ENCODE peak calls at places on chromosomes 2 and 18, in nine cellular contexts. E, Y, Q, I, C, N, G, H and D are unnamed samples.

GRCh38 chr2:233258211-233258610 is 6.7 kb downstream of the ATG16L1 start:
- DNase-seq in E (no peak), I (no peak), H (no peak), Y (no peak), N (no peak), C (no peak), Q (no peak), G (no peak), D (no peak)

GRCh38 chr2:196137271-196137670 is 34.1 kb downstream of the STK17B start:
- DNase-seq in Y (no peak), C (no peak), G (no peak), E (no peak), Q (peak), H (no peak), I (no peak), N (peak), D (no peak)

GRCh38 chr2:222336442-222336841 is 37.6 kb upstream of the PAX3 start:
- DNase-seq in Q (peak), H (no peak), I (no peak), G (no peak), C (no peak), E (no peak), Y (no peak), N (no peak), D (no peak)

GRCh38 chr2:176931588-176932563 is 280.7 kb upstream of the HNRNPA3 start:
- DNase-seq in Q (peak), H (peak), I (peak), C (peak), E (no peak), Y (no peak), N (peak), G (no peak), D (no peak)

GRCh38 chr2:152715854-152716428 is 1.3 kb downstream of the PRPF40A start:
- DNase-seq in N (no peak), G (no peak), H (peak), C (no peak), E (no peak), I (peak), Y (no peak), Q (peak), D (peak)

GRCh38 chr2:128392207-128392606 is 73.5 kb upstream of the HS6ST1 start:
- DNase-seq in E (no peak), H (no peak), N (no peak), C (no peak), Q (no peak), Y (no peak), I (no peak), G (no peak), D (no peak)

GRCh38 chr2:70525032-70525431 is 28.6 kb downstream of the TGFA start:
- DNase-seq in G (no peak), H (peak), E (peak), I (peak), C (no peak), N (no peak), Q (peak), Y (no peak), D (peak)

GRCh38 chr2:96962567-96963203 is 23.7 kb downstream of the FAM178B start:
- DNase-seq in H (no peak), N (no peak), E (no peak), Y (no peak), G (no peak), I (no peak), C (no peak), Q (no peak), D (no peak)

GRCh38 chr2:120483355-120483754 is 137.4 kb downstream of the INHBB start:
- DNase-seq in H (no peak), I (no peak), G (no peak), Y (no peak), C (no peak), N (no peak), E (peak), Q (no peak), D (no peak)

GRCh38 chr18:5197032-5197434 is at the start of gene AKAIN1:
- DNase-seq in H (peak), Q (no peak), Y (no peak), E (no peak), I (peak), G (peak), C (peak), N (peak), D (no peak)

GRCh38 chr18:68667121-68667520 is 47.8 kb downstream of the TMX3 start:
- DNase-seq in I (no peak), H (no peak), N (no peak), G (no peak), Q (no peak), Y (no peak), C (peak), E (no peak), D (no peak)

GRCh38 chr18:3877678-3878077 is 427.7 kb downstream of the TGIF1 start:
- DNase-seq in I (no peak), C (no peak), Q (peak), E (no peak), G (no peak), N (no peak), Y (no peak), H (no peak), D (no peak)

GRCh38 chr18:76348267-76349066 is 146.6 kb downstream of the ZNF516 start:
- DNase-seq in I (no peak), N (no peak), H (no peak), E (no peak), Q (peak), G (peak), C (no peak), Y (no peak), D (no peak)

GRCh38 chr2:238973038-238973772 is 125.3 kb downstream of the TWIST2 start:
- DNase-seq in H (no peak), Y (no peak), G (no peak), I (no peak), N (peak), C (peak), E (no peak), Q (no peak), D (no peak)

GRCh38 chr2:151827564-151828142 is 568 bp downstream of the ARL5A start:
- DNase-seq in C (peak), Q (peak), N (peak), G (peak), H (peak), I (peak), Y (peak), E (no peak), D (peak)

GRCh38 chr2:54589340-54590215 is 133.5 kb downstream of the SPTBN1 start:
- DNase-seq in Y (no peak), H (no peak), Q (peak), I (no peak), N (no peak), C (peak), E (no peak), G (peak), D (no peak)

GRCh38 chr2:71675296-71675695 is 221.9 kb downstream of the DYSF start:
- DNase-seq in C (no peak), N (no peak), E (peak), Y (no peak), Q (peak), H (peak), G (peak), I (no peak), D (peak)

GRCh38 chr2:74332550-74333174 is 10.6 kb downstream of the SLC4A5 start:
- DNase-seq in N (no peak), G (no peak), C (no peak), H (no peak), Y (no peak), I (no peak), Q (no peak), E (no peak), D (no peak)

GRCh38 chr2:102736174-102736606 is 25.6 kb upstream of the TMEM182 start:
- DNase-seq in C (peak), Y (no peak), E (no peak), G (peak), I (peak), N (peak), Q (peak), H (peak), D (peak)

GRCh38 chr2:70743677-70744076 is 24.3 kb downstream of the ADD2 start:
- DNase-seq in G (no peak), C (no peak), I (no peak), E (no peak), H (no peak), Q (no peak), N (no peak), Y (no peak), D (no peak)

GRCh38 chr2:140654565-140654964 is 1476.3 kb downstream of the LRP1B start:
- DNase-seq in G (no peak), Y (no peak), Q (no peak), I (no peak), N (no peak), C (no peak), E (no peak), H (no peak), D (no peak)

GRCh38 chr2:113878743-113879142 is 11.1 kb upstream of the ACTR3 start:
- DNase-seq in Q (no peak), G (no peak), H (no peak), N (no peak), I (no peak), E (no peak), Y (no peak), C (no peak), D (no peak)

GRCh38 chr2:220999351-220999750 is 572.8 kb downstream of the EPHA4 start:
- DNase-seq in E (no peak), Y (no peak), I (no peak), Q (peak), C (no peak), N (peak), H (no peak), G (no peak), D (no peak)

GRCh38 chr2:227430644-227431043 is 41.3 kb upstream of the AGFG1 start:
- DNase-seq in G (no peak), I (no peak), Y (no peak), C (no peak), Q (no peak), N (no peak), H (no peak), E (no peak), D (no peak)

GRCh38 chr18:72456802-72457201 is 87.3 kb downstream of the CBLN2 start:
- DNase-seq in H (no peak), I (no peak), C (peak), E (no peak), G (no peak), Y (no peak), Q (peak), N (peak), D (no peak)

GRCh38 chr18:21656402-21656801 is 44.3 kb downstream of the SNRPD1 start:
- DNase-seq in H (no peak), E (no peak), N (peak), Q (peak), Y (no peak), I (no peak), C (peak), G (no peak), D (no peak)

GRCh38 chr2:8125741-8126691 is 555.8 kb upstream of the ID2 start:
- DNase-seq in C (peak), Q (no peak), H (no peak), Y (no peak), E (no peak), I (no peak), N (no peak), G (no peak), D (no peak)

GRCh38 chr2:46723346-46723745 is 192.3 kb downstream of the MCFD2 start:
- DNase-seq in Y (no peak), C (peak), N (no peak), G (no peak), Q (peak), H (no peak), E (no peak), I (no peak), D (no peak)

GRCh38 chr2:120470041-120470716 is 124.2 kb downstream of the INHBB start:
- DNase-seq in H (peak), N (peak), Y (peak), G (peak), C (peak), E (peak), I (peak), Q (peak), D (peak)

GRCh38 chr2:241813806-241814570 is 5.0 kb downstream of the NEU4 start:
- DNase-seq in H (no peak), N (no peak), G (no peak), Q (no peak), Y (no peak), C (no peak), I (no peak), E (no peak), D (no peak)

GRCh38 chr18:46720092-46720491 is 36.8 kb downstream of the ST8SIA5 start:
- DNase-seq in N (no peak), C (no peak), Q (no peak), G (no peak), H (no peak), E (no peak), Y (no peak), I (no peak), D (no peak)

GRCh38 chr2:107002735-107003134 is 116.8 kb upstream of the ST6GAL2 start:
- DNase-seq in E (no peak), C (peak), N (peak), H (no peak), G (no peak), Y (no peak), I (no peak), Q (no peak), D (no peak)

GRCh38 chr18:74328196-74328595 is 12.6 kb downstream of the C18orf63 start:
- DNase-seq in Y (no peak), Q (no peak), H (no peak), C (peak), G (no peak), N (peak), I (no peak), E (no peak), D (no peak)

GRCh38 chr2:18479901-18480369 is 80.5 kb downstream of the RDH14 start:
- DNase-seq in H (no peak), C (no peak), Y (peak), I (no peak), N (no peak), E (no peak), Q (no peak), G (no peak), D (no peak)

GRCh38 chr2:49044680-49045079 is 109.6 kb downstream of the FSHR start:
- DNase-seq in Q (no peak), Y (no peak), C (no peak), E (no peak), I (no peak), N (no peak), H (no peak), G (no peak), D (no peak)

GRCh38 chr2:158569284-158569683 is 112.5 kb downstream of the PKP4 start:
- DNase-seq in I (no peak), H (no peak), G (no peak), N (no peak), C (no peak), E (no peak), Y (no peak), Q (no peak), D (no peak)

GRCh38 chr2:224780814-224781213 is 64.6 kb upstream of the CCDC195 start:
- DNase-seq in Y (no peak), G (no peak), E (no peak), Q (no peak), C (no peak), N (no peak), I (no peak), H (no peak), D (no peak)
- TF ChIP-seq CTCF in Y (no peak), G (no peak), E (no peak), Q (no peak), C (no peak), N (no peak), I (no peak), H (no peak), D (no peak)

DNA sequence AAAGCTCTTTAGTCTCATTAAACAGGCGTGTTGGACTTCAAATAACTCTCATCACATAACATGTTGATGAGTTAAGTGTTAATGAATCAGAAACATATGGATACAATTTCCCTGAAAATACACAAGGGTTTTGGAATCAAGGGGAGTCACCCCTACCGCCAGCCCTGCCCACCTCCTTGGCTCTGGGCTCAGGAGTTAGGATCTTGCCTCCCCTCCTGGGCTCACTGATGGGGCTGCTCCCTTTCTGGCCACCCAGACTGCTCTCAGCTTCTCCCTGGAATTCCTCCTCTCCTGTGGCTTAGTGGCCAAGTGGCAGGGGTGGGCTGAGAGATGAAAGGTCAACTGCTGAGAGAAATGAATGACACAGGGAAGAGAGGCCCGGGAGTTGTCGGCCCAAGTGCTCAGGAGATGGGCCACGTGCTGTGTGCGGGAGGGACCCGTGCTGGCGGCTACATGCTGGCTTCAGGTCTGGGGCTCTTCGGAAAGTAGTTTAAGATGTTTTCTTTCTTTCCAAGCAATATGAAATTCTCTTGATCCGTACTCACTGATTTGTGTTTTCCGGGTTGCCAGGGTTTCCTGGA is 55.8 kb upstream of the TNP1 start:
- DNase-seq in N (no peak), Y (no peak), E (no peak), I (no peak), H (no peak), Q (no peak), C (no peak), G (no peak), D (no peak)
- TF ChIP-seq CTCF in N (no peak), Y (no peak), E (no peak), I (no peak), H (no peak), Q (no peak), C (no peak), G (no peak), D (no peak)

GRCh38 chr2:13193075-13193474 is 476.3 kb downstream of the TRIB2 start:
- DNase-seq in G (no peak), C (no peak), Y (no peak), H (no peak), I (no peak), E (no peak), N (peak), Q (peak), D (peak)

GRCh38 chr2:13195270-13195669 is 478.5 kb downstream of the TRIB2 start:
- DNase-seq in E (no peak), G (no peak), C (no peak), Q (no peak), H (no peak), I (no peak), N (no peak), Y (no peak), D (no peak)

GRCh38 chr2:13193900-13194299 is 477.2 kb downstream of the TRIB2 start:
- DNase-seq in C (peak), E (no peak), G (no peak), Q (peak), N (peak), I (no peak), H (peak), Y (no peak), D (peak)
- TF ChIP-seq CTCF in C (peak), E (peak), G (peak), Q (peak), N (peak), I (no peak), H (peak), Y (peak), D (peak)

GRCh38 chr2:118983133-118983532 is 41.1 kb downstream of the MARCO start:
- DNase-seq in H (no peak), G (no peak), C (no peak), Q (no peak), Y (no peak), I (no peak), N (no peak), E (no peak), D (no peak)

GRCh38 chr2:118981627-118982026 is 39.6 kb downstream of the MARCO start:
- DNase-seq in H (no peak), I (no peak), G (no peak), C (no peak), Y (no peak), E (no peak), N (no peak), Q (no peak), D (no peak)

GRCh38 chr2:118980022-118980421 is 38.0 kb downstream of the MARCO start:
- DNase-seq in H (no peak), N (no peak), E (no peak), C (no peak), Y (no peak), Q (no peak), G (no peak), I (no peak), D (no peak)

GRCh38 chr2:118980573-118980972 is 38.6 kb downstream of the MARCO start:
- DNase-seq in N (no peak), H (no peak), I (no peak), C (no peak), E (no peak), Q (no peak), Y (no peak), G (no peak), D (no peak)

DNA sequence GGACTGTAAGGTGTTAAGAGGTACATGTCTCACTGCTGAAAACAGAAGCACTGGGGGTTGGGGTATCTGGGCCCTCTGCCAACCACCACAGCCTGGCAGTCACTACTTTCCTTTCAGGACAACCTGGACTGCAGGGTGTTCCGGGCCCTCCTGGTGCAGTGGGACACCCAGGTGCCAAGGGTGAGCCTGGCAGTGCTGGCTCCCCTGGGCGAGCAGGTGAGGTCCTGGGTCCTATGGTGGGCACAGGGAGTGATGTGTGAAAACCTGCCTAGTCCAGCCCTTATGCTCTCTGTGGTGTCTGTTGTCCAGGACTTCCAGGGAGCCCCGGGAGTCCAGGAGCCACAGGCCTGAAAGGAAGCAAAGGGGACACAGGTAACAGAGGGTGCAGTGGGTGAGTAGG is 40.0 kb downstream of the MARCO start:
- DNase-seq in H (no peak), C (no peak), N (no peak), Y (no peak), E (no peak), I (no peak), Q (no peak), G (no peak), D (no peak)
- TF ChIP-seq CTCF in H (no peak), C (no peak), N (no peak), Y (no peak), E (no peak), I (no peak), Q (no peak), G (no peak), D (no peak)

DNA sequence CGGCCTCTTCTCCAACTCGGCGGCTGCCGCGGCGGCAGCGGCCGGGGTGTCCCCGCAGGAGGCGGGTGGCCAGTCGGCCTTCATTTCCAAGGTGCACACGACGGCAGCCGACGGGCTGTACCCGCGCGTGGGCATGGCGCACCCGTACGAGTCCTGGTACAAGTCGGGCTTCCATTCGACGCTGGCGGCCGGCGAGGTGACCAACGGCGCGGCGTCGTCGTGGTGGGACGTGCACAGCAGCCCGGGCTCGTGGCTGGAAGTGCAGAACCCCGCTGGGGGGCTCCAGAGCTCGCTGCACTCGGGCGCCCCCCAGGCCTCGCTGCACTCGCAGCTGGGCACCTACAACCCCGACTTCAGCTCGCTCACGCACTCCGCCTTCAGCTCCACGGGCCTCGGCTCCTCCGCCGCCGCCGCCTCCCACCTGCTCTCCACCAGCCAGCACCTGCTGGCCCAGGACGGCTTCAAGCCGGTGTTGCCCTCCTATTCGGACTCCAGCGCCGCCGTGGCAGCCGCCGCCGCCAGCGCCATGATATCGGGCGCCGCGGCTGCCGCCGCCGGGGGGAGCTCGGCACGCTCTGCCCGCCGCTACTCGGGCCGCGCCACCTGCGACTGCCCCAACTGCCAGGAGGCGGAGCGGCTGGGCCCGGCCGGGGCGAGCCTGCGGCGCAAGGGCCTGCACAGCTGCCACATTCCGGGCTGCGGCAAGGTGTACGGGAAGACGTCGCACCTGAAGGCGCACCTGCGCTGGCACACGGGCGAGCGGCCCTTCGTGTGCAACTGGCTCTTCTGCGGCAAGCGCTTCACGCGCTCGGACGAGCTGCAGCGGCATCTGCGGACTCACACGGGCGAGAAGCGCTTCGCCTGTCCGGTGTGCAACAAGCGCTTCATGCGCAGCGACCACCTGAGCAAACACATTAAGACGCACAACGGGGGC is 1.9 kb downstream of the SP9 start:
- DNase-seq in Y (no peak), Q (no peak), G (peak), N (no peak), E (no peak), C (no peak), H (peak), I (no peak), D (peak)
- TF ChIP-seq CTCF in Y (peak), Q (no peak), G (peak), N (no peak), E (peak), C (no peak), H (peak), I (peak), D (no peak)

GRCh38 chr2:88187927-88188326 is 17.8 kb downstream of the THNSL2 start:
- DNase-seq in H (no peak), G (no peak), C (no peak), I (no peak), Q (no peak), E (no peak), N (no peak), Y (no peak), D (no peak)
- TF ChIP-seq CTCF in H (no peak), G (no peak), C (peak), I (no peak), Q (peak), E (no peak), N (peak), Y (no peak), D (no peak)